ENCODE peak calls at places on chromosome 20, in ten cellular contexts. A is foreskin keratinocyte; T is kidney epithelial cell; S is bronchial epithelial cell; N is NCI-H1092 treated with DMSO at 0.1 percent for 48 hours; D is pancreas; H is caudate nucleus; P is COR-L47; J is Peyer's patch; Z is activated CD4-positive, alpha-beta T cell treated with anti-CD3 and anti-CD28 coated beads, Interleukin-2, amount 50 U/mL, for 1 hour. V is an unnamed sample.
A peak's percentile ranks its signal among the peaks of the same experiment; 100 is the strongest.

GRCh38 chr20:50138479-50139393 is 14.8 kb downstream of the PEDS1 start:
- DNase-seq in A (peak; percentile 13), T (no peak), S (no peak), N (no peak), D (no peak), H (peak; percentile 83), P (no peak), J (no peak), Z (no peak), V (no peak)

GRCh38 chr20:57866250-57867106 is 156.7 kb upstream of the PMEPA1 start:
- DNase-seq in A (peak; percentile 17), T (no peak), S (no peak), N (no peak), D (no peak), H (no peak), P (no peak), J (no peak), Z (no peak), V (no peak)

GRCh38 chr20:41145821-41146620 is 8.7 kb downstream of the PLCG1 start:
- DNase-seq in A (no peak), T (no peak), S (no peak), N (no peak), D (no peak), H (peak; percentile 71), P (no peak), J (no peak), Z (no peak), V (no peak)

GRCh38 chr20:14853079-14853478 is 515.7 kb upstream of the FLRT3 start:
- DNase-seq in A (no peak), T (no peak), S (no peak), N (no peak), D (no peak), H (no peak), P (no peak), J (no peak), Z (no peak), V (peak; percentile 46)

GRCh38 chr20:47964174-47964573 is 178.9 kb upstream of the SULF2 start:
- DNase-seq in A (no peak), T (no peak), S (no peak), N (no peak), D (no peak), H (no peak), P (no peak), J (no peak), Z (no peak), V (no peak)

GRCh38 chr20:3583765-3584164 is 79.4 kb downstream of the GFRA4 start:
- DNase-seq in A (no peak), T (no peak), S (no peak), N (no peak), D (no peak), H (no peak), P (no peak), J (no peak), Z (no peak), V (no peak)

GRCh38 chr20:52379723-52380336 is 188.3 kb upstream of the ZFP64 start:
- DNase-seq in A (peak; percentile 12), T (no peak), S (peak; percentile 10), N (peak; percentile 8), D (peak; percentile 36), H (no peak), P (no peak), J (no peak), Z (peak; percentile 36), V (no peak)

GRCh38 chr20:11204926-11205768 is 531.3 kb upstream of the JAG1 start:
- DNase-seq in A (peak; percentile 83), T (peak; percentile 47), S (peak; percentile 76), N (peak; percentile 72), D (peak; percentile 45), H (no peak), P (peak; percentile 55), J (no peak), Z (no peak), V (peak; percentile 31)